ENCODE peak calls at places on chromosomes 13 and 19, in four cellular contexts. Z is heart left ventricle, P is cardiac muscle cell, R is BE2C. M is an unnamed sample.
A peak's percentile ranks its signal among the peaks of the same experiment; 100 is the strongest.

GRCh38 chr19:30656520-30657100 is 284.4 kb downstream of the ZNF536 start:
- DNase-seq in Z (no peak), P (no peak), R (no peak), M (no peak)

GRCh38 chr19:11018743-11019142 is 57.9 kb downstream of the SMARCA4 start:
- DNase-seq in Z (no peak), P (no peak), R (no peak), M (no peak)

GRCh38 chr13:26022538-26023292 is 29.1 kb downstream of the SHISA2 start:
- DNase-seq in Z (peak; percentile 89), P (peak; percentile 88), R (peak; percentile 89), M (no peak)

GRCh38 chr19:13096968-13097330 is 5.7 kb downstream of the LYL1 start:
- DNase-seq in Z (peak; percentile 49), P (no peak), R (no peak), M (no peak)

GRCh38 chr19:13978306-13978705 is 26.0 kb downstream of the DCAF15 start:
- DNase-seq in Z (peak; percentile 93), P (peak; percentile 83), R (peak; percentile 91), M (peak; percentile 41)

GRCh38 chr13:108375772-108376171 is 106.3 kb downstream of the TNFSF13B start:
- DNase-seq in Z (no peak), P (no peak), R (no peak), M (no peak)

GRCh38 chr19:435056-435706 is 25.7 kb downstream of the SHC2 start:
- DNase-seq in Z (no peak), P (no peak), R (no peak), M (no peak)

GRCh38 chr13:62687727-62688126 is 1272.1 kb upstream of the PCDH20 start:
- DNase-seq in Z (no peak), P (no peak), R (no peak), M (no peak)

GRCh38 chr19:16384688-16385087 is 60.1 kb downstream of the KLF2 start:
- DNase-seq in Z (peak; percentile 56), P (peak; percentile 37), R (no peak), M (no peak)

GRCh38 chr13:28128030-28128429 is 10.3 kb upstream of the PAN3 start:
- DNase-seq in Z (no peak), P (no peak), R (no peak), M (no peak)

GRCh38 chr19:52369463-52370340 is at the start of gene ZNF880:
- DNase-seq in Z (peak; percentile 96), P (peak; percentile 89), R (peak; percentile 97), M (peak; percentile 95)

GRCh38 chr19:56692496-56692895 is 20.9 kb upstream of the ZNF835 start:
- DNase-seq in Z (no peak), P (no peak), R (no peak), M (peak; percentile 50)

GRCh38 chr19:33214621-33215020 is 11.0 kb downstream of the SLC7A10 start:
- DNase-seq in Z (no peak), P (peak; percentile 59), R (peak; percentile 47), M (peak; percentile 81)

GRCh38 chr13:49606747-49607648 is 21.3 kb upstream of the ARL11 start:
- DNase-seq in Z (peak; percentile 88), P (peak; percentile 88), R (peak; percentile 86), M (peak; percentile 66)
- H3K4me3 ChIP-seq in Z (peak overlapping the region; percentile 45), P (no peak overlapping the region), R (peak overlapping the region; percentile 46), M (no peak overlapping the region)

DNA sequence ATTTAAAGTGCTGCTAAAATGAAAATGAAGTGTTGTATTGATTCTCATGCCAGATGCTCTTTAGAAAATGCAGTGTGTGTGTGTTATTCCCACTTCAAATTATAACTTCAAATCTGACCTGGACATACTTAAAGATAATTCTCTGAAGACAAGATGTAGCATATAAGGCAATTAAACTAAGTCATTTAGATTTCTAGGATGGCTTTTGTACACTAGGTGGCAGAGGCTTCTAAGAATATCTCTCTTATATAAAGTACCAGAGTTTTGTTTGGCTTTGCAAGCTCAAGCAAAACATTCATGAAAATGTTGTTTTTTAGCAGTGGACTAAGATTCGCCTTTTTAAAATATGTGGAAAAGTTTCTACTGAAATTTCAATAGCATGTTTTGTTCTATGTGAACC is 407.2 kb downstream of the GPC5 start:
- DNase-seq in Z (no peak), P (peak; percentile 44), R (no peak), M (no peak)
- TF ChIP-seq CTCF in Z (no peak), P (peak; percentile 16), R (peak; percentile 36), M (peak; percentile 28)

DNA sequence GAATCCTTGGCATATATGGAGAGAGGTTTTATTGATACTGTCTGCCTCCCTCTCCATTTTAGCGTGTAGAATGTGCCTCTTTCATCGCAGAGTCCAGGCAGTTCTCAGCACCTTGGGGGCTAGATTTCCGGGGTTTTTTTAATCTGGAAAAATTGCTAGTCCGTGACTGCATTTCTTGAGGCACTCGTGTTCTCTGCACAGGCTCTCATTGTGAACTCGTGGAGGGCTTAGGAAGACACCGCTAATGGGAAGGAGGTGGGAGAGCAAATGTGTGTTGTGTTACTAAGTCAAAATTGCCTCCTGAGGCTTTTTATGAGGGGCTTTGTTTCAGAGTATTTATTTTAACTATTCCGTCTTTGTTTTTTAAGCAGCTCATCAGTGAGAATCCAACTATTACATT is 10.1 kb downstream of the ING1 start:
- DNase-seq in Z (no peak), P (no peak), R (no peak), M (no peak)
- H3K27me3 ChIP-seq in Z (no peaks in the 10 kb centered on the region), P (no peaks in the 10 kb centered on the region), R (no peaks in the 10 kb centered on the region), M (no peaks in the 10 kb centered on the region)

DNA sequence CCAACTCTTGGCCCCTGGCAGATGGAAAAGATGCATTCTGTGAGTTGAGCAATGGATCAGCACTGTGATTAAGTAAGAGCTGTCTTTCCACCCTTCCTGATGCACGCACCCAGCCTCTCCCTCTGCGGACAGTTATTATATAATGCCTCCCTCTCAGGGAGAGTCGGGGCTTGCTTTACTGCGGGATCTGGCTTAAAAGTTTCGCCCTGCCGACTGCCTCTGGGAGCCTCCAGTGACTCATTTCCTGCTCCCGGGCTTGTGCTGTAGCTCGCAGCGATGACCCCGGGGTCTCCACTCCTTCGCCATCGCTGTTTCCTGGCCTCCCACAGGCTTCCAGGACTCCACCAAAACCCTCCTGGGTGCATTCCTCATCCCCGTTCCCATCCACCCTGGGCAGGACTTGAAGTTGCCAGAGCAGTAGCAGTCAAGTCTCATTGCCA is 107.4 kb upstream of the SLC7A1 start:
- DNase-seq in Z (peak; percentile 47), P (no peak), R (peak; percentile 65), M (no peak)
- H3K4me3 ChIP-seq in Z (no peak overlapping the region), P (no peak overlapping the region), R (peak overlapping the region; percentile 31), M (no peak overlapping the region)

GRCh38 chr13:20609145-20609544 is 42.2 kb downstream of the IFT88 start:
- DNase-seq in Z (no peak), P (no peak), R (no peak), M (no peak)
- TF ChIP-seq CTCF in Z (no peak), P (no peak), R (no peak), M (no peak)

GRCh38 chr13:96992633-96993032 is 1.6 kb downstream of the OXGR1 start:
- DNase-seq in Z (no peak), P (no peak), R (no peak), M (peak; percentile 66)
- H3K27me3 ChIP-seq in Z (peaks cover 6% of the 10 kb centered on the region), P (peaks cover 53% of the 10 kb centered on the region), R (peaks cover 7% of the 10 kb centered on the region), M (no peaks in the 10 kb centered on the region)

DNA sequence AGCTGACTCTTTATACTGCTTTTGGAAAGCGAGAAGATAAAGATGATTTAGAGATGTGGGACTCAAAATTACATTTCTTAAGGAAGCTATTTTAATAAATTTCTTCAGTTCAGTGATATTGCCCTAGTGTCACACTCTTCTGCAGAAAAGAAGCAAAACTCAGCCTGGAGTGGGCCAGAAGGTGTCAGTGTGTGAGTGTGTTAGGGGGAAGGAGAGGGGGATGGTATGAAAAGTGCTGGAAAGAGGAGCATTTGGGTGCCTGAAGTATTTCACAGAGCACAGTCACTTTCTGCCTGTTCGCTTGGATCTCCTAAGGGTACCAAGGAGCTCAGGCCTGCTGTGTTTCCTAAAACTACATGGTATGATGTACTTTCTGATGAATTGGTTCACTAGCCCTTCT is 84.5 kb upstream of the FRY start:
- DNase-seq in Z (no peak), P (no peak), R (no peak), M (no peak)
- H3K4me3 ChIP-seq in Z (no peak overlapping the region), P (no peak overlapping the region), R (no peak overlapping the region), M (no peak overlapping the region)

M was measured in WERI-Rb-1.